ENCODE peak calls at places on chromosomes 11 and 22, in four cellular contexts. One of them, this sample, is unnamed.
A peak's percentile ranks its signal among the peaks of the same experiment; 100 is the strongest.

GRCh38 chr11:77147668-77148321 is 19.7 kb downstream of the MYO7A start:
- DNase-seq in ureter: no peak
- DNase-seq in fibroblast of pulmonary artery: no peak
- DNase-seq in GM23248: peak; percentile 53
- DNase-seq in this sample: no peak

GRCh38 chr11:94790771-94791180 is 22.6 kb downstream of the AMOTL1 start:
- DNase-seq in ureter: no peak
- DNase-seq in fibroblast of pulmonary artery: no peak
- DNase-seq in GM23248: peak; percentile 57
- DNase-seq in this sample: no peak

GRCh38 chr22:49712195-49712791 is 115.4 kb downstream of the BRD1 start:
- DNase-seq in ureter: no peak
- DNase-seq in fibroblast of pulmonary artery: peak; percentile 13
- DNase-seq in GM23248: peak; percentile 29
- DNase-seq in this sample: peak; percentile 77

GRCh38 chr11:26410967-26411366 is 79.0 kb downstream of the ANO3 start:
- DNase-seq in ureter: no peak
- DNase-seq in fibroblast of pulmonary artery: no peak
- DNase-seq in GM23248: no peak
- DNase-seq in this sample: no peak

GRCh38 chr11:66472054-66472453 is 5.3 kb downstream of the PELI3 start:
- DNase-seq in ureter: no peak
- DNase-seq in fibroblast of pulmonary artery: no peak
- DNase-seq in GM23248: no peak
- DNase-seq in this sample: peak; percentile 61

GRCh38 chr11:108871152-108871551 is 206.3 kb downstream of the DDX10 start:
- DNase-seq in ureter: no peak
- DNase-seq in fibroblast of pulmonary artery: peak; percentile 78
- DNase-seq in GM23248: peak; percentile 68
- DNase-seq in this sample: no peak

GRCh38 chr22:20531404-20532181 is 24.2 kb downstream of the MED15 start:
- DNase-seq in ureter: peak; percentile 78
- DNase-seq in fibroblast of pulmonary artery: peak; percentile 88
- DNase-seq in GM23248: peak; percentile 96
- DNase-seq in this sample: peak; percentile 94

GRCh38 chr22:40406063-40406890 is 35.9 kb downstream of the SGSM3 start:
- DNase-seq in ureter: no peak
- DNase-seq in fibroblast of pulmonary artery: no peak
- DNase-seq in GM23248: no peak
- DNase-seq in this sample: peak; percentile 85

GRCh38 chr22:44363980-44364749 is 51.4 kb upstream of the SHISAL1 start:
- DNase-seq in ureter: no peak
- DNase-seq in fibroblast of pulmonary artery: no peak
- DNase-seq in GM23248: peak; percentile 32
- DNase-seq in this sample: peak; percentile 82

GRCh38 chr11:63944987-63945386 is 6.2 kb downstream of the NAA40 start:
- DNase-seq in ureter: no peak
- DNase-seq in fibroblast of pulmonary artery: no peak
- DNase-seq in GM23248: peak; percentile 76
- DNase-seq in this sample: peak; percentile 80

GRCh38 chr11:25876456-25876965 is 455.4 kb upstream of the ANO3 start:
- DNase-seq in ureter: no peak
- DNase-seq in fibroblast of pulmonary artery: no peak
- DNase-seq in GM23248: no peak
- DNase-seq in this sample: no peak

GRCh38 chr11:94537051-94537600 is 6.6 kb upstream of the FUT4 start:
- DNase-seq in ureter: no peak
- DNase-seq in fibroblast of pulmonary artery: peak; percentile 64
- DNase-seq in GM23248: peak; percentile 74
- DNase-seq in this sample: no peak

GRCh38 chr11:61949169-61950034 is 749 bp upstream of the BEST1 start:
- DNase-seq in ureter: peak; percentile 81
- DNase-seq in fibroblast of pulmonary artery: peak; percentile 98
- DNase-seq in GM23248: peak; percentile 93
- DNase-seq in this sample: peak; percentile 98

GRCh38 chr11:116357769-116358544 is 414.8 kb downstream of the BUD13 start:
- DNase-seq in ureter: no peak
- DNase-seq in fibroblast of pulmonary artery: no peak
- DNase-seq in GM23248: peak; percentile 18
- DNase-seq in this sample: no peak